ENCODE peak calls at places on chromosomes 13 and 19, in seven cellular contexts. W is RPMI7951; R is activated CD4-positive, alpha-beta T cell treated with anti-CD3 and anti-CD28 coated beads, Interleukin-2, amount 10 ng/mL, durations not matched to agents 7 days and 5 days; Z is keratinocyte; V is mucosa of gallbladder; H is aorta; X is stimulated activated CD8-positive, alpha-beta memory T cell treated with anti-CD3 and anti-CD28 coated beads, Interleukin-7, amount 100 ng/mL, for 1 hour. E is an unnamed sample.

GRCh38 chr13:51420681-51421476 is 32.0 kb downstream of the INTS6 start:
- DNase-seq in W (peak), R (no peak), Z (no peak), V (no peak), H (no peak), X (no peak), E (no peak)

GRCh38 chr19:4369888-4370260 is 26.5 kb downstream of the MPND start:
- DNase-seq in W (no peak), R (peak), Z (no peak), V (peak), H (peak), X (peak), E (peak)

GRCh38 chr19:58558066-58558622 is at the start of gene UBE2M:
- DNase-seq in W (no peak), R (peak), Z (no peak), V (peak), H (peak), X (no peak), E (no peak)

GRCh38 chr19:51015691-51016267 is 3.7 kb downstream of the KLK10 start:
- DNase-seq in W (no peak), R (no peak), Z (no peak), V (no peak), H (no peak), X (no peak), E (no peak)

GRCh38 chr13:91313103-91313502 is 34.4 kb upstream of the MIR17HG start:
- DNase-seq in W (peak), R (peak), Z (no peak), V (no peak), H (no peak), X (no peak), E (peak)

GRCh38 chr13:79663420-79663819 is 182.5 kb downstream of the NDFIP2 start:
- DNase-seq in W (no peak), R (no peak), Z (no peak), V (no peak), H (no peak), X (no peak), E (no peak)

GRCh38 chr19:38740252-38740592 is 4.1 kb downstream of the CAPN12 start:
- DNase-seq in W (no peak), R (no peak), Z (no peak), V (no peak), H (peak), X (no peak), E (no peak)

GRCh38 chr19:1416014-1416841 is 8.8 kb downstream of the DAZAP1 start:
- DNase-seq in W (no peak), R (no peak), Z (no peak), V (no peak), H (no peak), X (no peak), E (no peak)

GRCh38 chr13:72314210-72314609 is 413.2 kb downstream of the MZT1 start:
- DNase-seq in W (no peak), R (no peak), Z (no peak), V (no peak), H (no peak), X (no peak), E (no peak)

GRCh38 chr13:31200636-31200970 is 828 bp downstream of the B3GLCT start:
- DNase-seq in W (peak), R (no peak), Z (no peak), V (peak), H (peak), X (peak), E (peak)

GRCh38 chr19:17469371-17470203 is 737 bp upstream of the SLC27A1 start:
- DNase-seq in W (peak), R (peak), Z (peak), V (peak), H (peak), X (peak), E (peak)

GRCh38 chr19:37346091-37346490 is 24.8 kb upstream of the ZNF527 start:
- DNase-seq in W (no peak), R (no peak), Z (no peak), V (no peak), H (no peak), X (no peak), E (no peak)

GRCh38 chr19:40598121-40598917 is 2.9 kb upstream of the LTBP4 start:
- DNase-seq in W (peak), R (peak), Z (no peak), V (peak), H (peak), X (peak), E (peak)

GRCh38 chr13:73715114-73715909 is 418.9 kb downstream of the KLF12 start:
- DNase-seq in W (no peak), R (peak), Z (no peak), V (no peak), H (no peak), X (peak), E (no peak)

GRCh38 chr13:42574435-42575311 is 721 bp downstream of the TNFSF11 start:
- DNase-seq in W (no peak), R (peak), Z (no peak), V (no peak), H (no peak), X (peak), E (no peak)

E was measured in testis.